ENCODE peak calls at places on chromosomes 4 and X, in six cellular contexts. K is mesenchymal stem cell, N is H9, Q is IMR-90, J is neuronal stem cell, E is trophoblast cell. F is an unnamed sample.

GRCh38 chrX:41868392-41868977 is 54.9 kb downstream of the CASK start:
- DNase-seq in K (no peak), N (no peak), Q (no peak), J (no peak), E (no peak), F (no peak)

GRCh38 chr4:53015681-53016080 is 153.6 kb downstream of the RASL11B start:
- DNase-seq in K (peak; percentile 73), N (peak; percentile 37), Q (peak; percentile 81), J (peak; percentile 48), E (peak; percentile 60), F (no peak)

GRCh38 chrX:49282647-49283011 is 13.0 kb downstream of the PPP1R3F start:
- DNase-seq in K (peak; percentile 20), N (peak; percentile 53), Q (peak; percentile 33), J (no peak), E (peak; percentile 6), F (no peak)

GRCh38 chr4:181702864-181703263 is 540.3 kb upstream of the TENM3 start:
- DNase-seq in K (no peak), N (no peak), Q (no peak), J (no peak), E (no peak), F (no peak)

GRCh38 chr4:158710814-158711213 is 12.4 kb downstream of the PPID start:
- DNase-seq in K (peak; percentile 20), N (no peak), Q (peak; percentile 8), J (no peak), E (no peak), F (no peak)

GRCh38 chrX:10231461-10231860 is 74.7 kb downstream of the CLCN4 start:
- DNase-seq in K (no peak), N (no peak), Q (no peak), J (no peak), E (no peak), F (no peak)

GRCh38 chr4:172838108-172838507 is 330.5 kb upstream of the GALNT7 start:
- DNase-seq in K (no peak), N (peak; percentile 33), Q (no peak), J (no peak), E (no peak), F (no peak)

GRCh38 chrX:54695231-54695630 is 102.8 kb downstream of the ITIH6 start:
- DNase-seq in K (peak; percentile 18), N (no peak), Q (peak; percentile 3), J (no peak), E (no peak), F (no peak)

GRCh38 chr4:16140520-16141249 is 56.9 kb upstream of the PROM1 start:
- DNase-seq in K (peak; percentile 87), N (no peak), Q (peak; percentile 68), J (no peak), E (peak; percentile 91), F (no peak)

GRCh38 chr4:37722000-37722638 is 35.9 kb upstream of the RELL1 start:
- DNase-seq in K (no peak), N (no peak), Q (no peak), J (no peak), E (peak; percentile 27), F (no peak)

GRCh38 chr4:3388461-3389185 is 53.1 kb upstream of the HGFAC start:
- DNase-seq in K (peak; percentile 66), N (no peak), Q (peak; percentile 73), J (no peak), E (peak; percentile 47), F (peak; percentile 57)

GRCh38 chr4:101761405-101761804 is 29.1 kb upstream of the BANK1 start:
- DNase-seq in K (no peak), N (no peak), Q (no peak), J (no peak), E (peak; percentile 21), F (no peak)

GRCh38 chr4:80370635-80371034 is 35.1 kb downstream of the CFAP299 start:
- DNase-seq in K (no peak), N (no peak), Q (no peak), J (no peak), E (no peak), F (no peak)

GRCh38 chrX:37871626-37872302 is 24.4 kb upstream of the DYNLT3 start:
- DNase-seq in K (peak; percentile 87), N (no peak), Q (peak; percentile 93), J (no peak), E (peak; percentile 50), F (no peak)

GRCh38 chrX:129980540-129981206 is 1.8 kb upstream of the BCORL1 start:
- DNase-seq in K (no peak), N (peak; percentile 59), Q (no peak), J (no peak), E (peak; percentile 53), F (no peak)

GRCh38 chr4:102817613-102818268 is 9.6 kb downstream of the UBE2D3 start:
- DNase-seq in K (no peak), N (no peak), Q (no peak), J (no peak), E (no peak), F (no peak)

GRCh38 chr4:38529189-38530115 is 134.5 kb upstream of the KLF3 start:
- DNase-seq in K (no peak), N (no peak), Q (no peak), J (no peak), E (peak; percentile 93), F (no peak)

GRCh38 chr4:64705989-64706388 is 296.7 kb upstream of the TECRL start:
- DNase-seq in K (peak; percentile 3), N (no peak), Q (no peak), J (no peak), E (no peak), F (no peak)

GRCh38 chr4:159069922-159070321 is 33.0 kb upstream of the RAPGEF2 start:
- DNase-seq in K (no peak), N (no peak), Q (peak; percentile 58), J (no peak), E (no peak), F (no peak)

GRCh38 chrX:47311857-47312774 is 58.3 kb upstream of the ZNF157 start:
- DNase-seq in K (peak; percentile 51), N (peak; percentile 71), Q (peak; percentile 63), J (no peak), E (peak; percentile 68), F (no peak)

GRCh38 chr4:95355021-95355420 is 193.8 kb downstream of the UNC5C start:
- DNase-seq in K (no peak), N (no peak), Q (no peak), J (no peak), E (no peak), F (no peak)

GRCh38 chr4:6716018-6716911 is at the start of gene BLOC1S4:
- DNase-seq in K (peak; percentile 89), N (peak; percentile 86), Q (peak; percentile 92), J (peak; percentile 93), E (peak; percentile 97), F (peak; percentile 86)

GRCh38 chrX:67604979-67605703 is 61.3 kb downstream of the AR start:
- DNase-seq in K (peak; percentile 84), N (no peak), Q (peak; percentile 68), J (no peak), E (no peak), F (no peak)
- H4K91ac ChIP-seq in K (no peak overlapping the region), N (no peak overlapping the region), Q (no peak overlapping the region), J (no peak overlapping the region), E (no peak overlapping the region), F (no peak overlapping the region)

GRCh38 chrX:53583571-53583970 is 102.9 kb downstream of the HUWE1 start:
- DNase-seq in K (no peak), N (no peak), Q (no peak), J (no peak), E (no peak), F (no peak)
- H4K91ac ChIP-seq in K (no peak overlapping the region), N (no peak overlapping the region), Q (no peak overlapping the region), J (no peak overlapping the region), E (no peak overlapping the region), F (no peak overlapping the region)

GRCh38 chrX:100990139-100990538 is 20.6 kb downstream of the ARL13A start:
- DNase-seq in K (no peak), N (no peak), Q (no peak), J (no peak), E (no peak), F (no peak)

GRCh38 chrX:100995469-100995868 is 26.0 kb downstream of the ARL13A start:
- DNase-seq in K (peak; percentile 84), N (no peak), Q (peak; percentile 93), J (no peak), E (peak; percentile 51), F (no peak)

GRCh38 chrX:100999451-100999850 is 29.9 kb downstream of the ARL13A start:
- DNase-seq in K (no peak), N (no peak), Q (no peak), J (no peak), E (no peak), F (no peak)

DNA sequence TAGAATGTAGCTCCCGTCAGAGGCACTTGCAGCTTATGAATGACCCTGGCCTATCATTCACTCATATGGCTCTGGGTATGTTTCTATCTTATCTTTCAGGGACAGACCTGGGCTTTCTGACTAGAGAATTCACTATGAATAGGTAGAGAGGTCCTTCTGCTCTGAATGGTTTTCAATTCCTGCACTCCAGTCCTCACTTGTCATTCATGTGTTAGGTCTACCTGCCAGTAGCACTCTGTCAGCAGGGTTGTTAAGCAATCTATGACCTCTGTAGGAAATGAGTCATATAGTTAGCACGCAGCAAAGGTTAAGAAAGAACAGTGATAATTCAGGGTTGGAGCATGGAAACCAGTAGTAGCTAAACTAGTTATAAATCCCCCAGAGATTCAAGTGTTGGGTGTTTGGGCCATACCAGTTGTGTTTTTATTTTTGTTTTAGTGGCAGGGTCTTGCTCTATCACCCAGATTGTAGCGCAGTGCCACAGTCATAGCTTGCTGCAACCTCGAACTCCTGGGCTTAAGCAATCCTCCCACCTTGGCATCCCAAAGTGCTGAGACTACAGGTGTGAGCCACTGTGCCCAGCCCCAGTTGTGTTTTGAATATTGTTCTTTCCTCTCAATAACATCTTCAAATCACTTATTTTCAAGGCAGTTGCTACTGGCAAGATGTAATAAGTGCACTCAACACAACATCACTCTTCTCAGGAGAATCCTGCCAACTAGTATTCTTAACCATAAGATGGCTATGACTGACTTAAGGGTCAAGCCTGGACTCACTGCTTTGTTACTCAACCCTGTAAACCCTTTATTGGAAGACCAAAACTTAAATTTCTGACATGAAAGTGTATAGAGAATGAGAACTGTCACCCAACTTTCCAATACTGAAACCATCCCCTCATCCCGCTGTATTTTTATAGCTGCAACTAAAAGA is 25.1 kb downstream of the ARL13A start:
- DNase-seq in K (peak; percentile 57), N (no peak), Q (peak; percentile 68), J (no peak), E (peak; percentile 70), F (no peak)
- H4K91ac ChIP-seq in K (no peak overlapping the region), N (no peak overlapping the region), Q (peak overlapping the region; percentile 28), J (no peak overlapping the region), E (no peak overlapping the region), F (no peak overlapping the region)

DNA sequence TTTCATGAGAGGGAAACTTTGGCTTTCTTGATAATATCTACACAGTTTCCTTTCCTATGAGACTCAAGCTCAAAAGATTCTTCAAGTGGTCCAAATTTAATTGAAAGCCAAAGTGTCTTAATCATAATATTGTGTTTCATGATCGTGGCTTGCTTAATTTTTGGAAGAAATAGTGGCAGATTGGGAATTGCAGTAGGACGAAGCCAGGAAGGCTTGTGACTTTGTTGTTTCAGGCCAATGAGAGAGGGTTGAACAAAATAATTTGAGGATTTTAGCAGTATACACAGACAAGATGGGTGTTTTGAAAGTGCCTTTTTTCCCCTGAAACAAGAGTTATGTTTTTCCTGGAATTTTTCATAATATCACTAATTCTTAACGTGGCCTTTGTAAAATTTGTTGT is 55.0 kb downstream of the PHEX start:
- DNase-seq in K (no peak), N (no peak), Q (no peak), J (no peak), E (no peak), F (no peak)
- H4K91ac ChIP-seq in K (no peak overlapping the region), N (no peak overlapping the region), Q (no peak overlapping the region), J (no peak overlapping the region), E (no peak overlapping the region), F (no peak overlapping the region)